ENCODE peak calls at places on chromosomes 7 and 10, in five cellular contexts. F is brain microvascular endothelial cell, C is kidney epithelial cell, D is endodermal cell, G is astrocyte. I is an unnamed sample.

GRCh38 chr10:5266804-5267203 is 70.2 kb downstream of the AKR1C4 start:
- DNase-seq in F (no peak), C (no peak), D (no peak), G (no peak), I (no peak)

GRCh38 chr10:70459061-70459770 is 17.7 kb upstream of the NODAL start:
- DNase-seq in F (no peak), C (no peak), D (peak; percentile 81), G (no peak), I (no peak)

GRCh38 chr7:151046603-151047573 is 1.4 kb upstream of the ASIC3 start:
- DNase-seq in F (no peak), C (no peak), D (no peak), G (peak; percentile 57), I (no peak)

GRCh38 chr7:1733908-1734252 is 63.8 kb downstream of the ELFN1 start:
- DNase-seq in F (no peak), C (no peak), D (no peak), G (no peak), I (no peak)

GRCh38 chr10:3805791-3806381 is 20.9 kb upstream of the KLF6 start:
- DNase-seq in F (peak; percentile 89), C (no peak), D (peak; percentile 91), G (peak; percentile 83), I (no peak)

GRCh38 chr10:80163741-80164341 is 31.3 kb downstream of the PLAC9 start:
- DNase-seq in F (no peak), C (no peak), D (no peak), G (peak; percentile 76), I (no peak)

GRCh38 chr7:104469135-104469820 is 140.9 kb downstream of the LHFPL3 start:
- DNase-seq in F (no peak), C (no peak), D (no peak), G (no peak), I (no peak)

GRCh38 chr7:7176421-7177043 is 5.8 kb upstream of the C1GALT1 start:
- DNase-seq in F (peak; percentile 81), C (peak; percentile 90), D (no peak), G (peak; percentile 88), I (no peak)

GRCh38 chr7:81211204-81211603 is 292.4 kb upstream of the SEMA3C start:
- DNase-seq in F (no peak), C (no peak), D (no peak), G (no peak), I (no peak)

GRCh38 chr10:120969219-120969645 is 118.1 kb downstream of the WDR11 start:
- DNase-seq in F (no peak), C (peak; percentile 38), D (no peak), G (peak; percentile 16), I (no peak)

GRCh38 chr7:129535896-129536295 is 33.6 kb downstream of the SMKR1 start:
- DNase-seq in F (no peak), C (no peak), D (no peak), G (no peak), I (no peak)

GRCh38 chr10:131435232-131435631 is 123.7 kb upstream of the TCERG1L start:
- DNase-seq in F (no peak), C (no peak), D (no peak), G (no peak), I (no peak)

GRCh38 chr10:76459016-76459415 is 1027.6 kb downstream of the LRMDA start:
- DNase-seq in F (no peak), C (no peak), D (no peak), G (no peak), I (no peak)

GRCh38 chr10:5555031-5555510 is 30.3 kb downstream of the CALML3 start:
- DNase-seq in F (no peak), C (no peak), D (peak; percentile 35), G (no peak), I (no peak)

GRCh38 chr7:3194501-3195141 is 106.4 kb upstream of the SDK1 start:
- DNase-seq in F (peak; percentile 97), C (peak; percentile 99), D (peak; percentile 90), G (peak; percentile 96), I (no peak)

GRCh38 chr10:124738441-124738840 is 5.7 kb downstream of the FAM53B start:
- DNase-seq in F (no peak), C (no peak), D (peak; percentile 41), G (no peak), I (no peak)

GRCh38 chr10:3524086-3524960 is 260.7 kb downstream of the KLF6 start:
- DNase-seq in F (no peak), C (no peak), D (no peak), G (no peak), I (no peak)

GRCh38 chr10:112235141-112235540 is 48.1 kb upstream of the TECTB start:
- DNase-seq in F (no peak), C (no peak), D (no peak), G (no peak), I (no peak)

GRCh38 chr7:50379082-50379481 is 71.1 kb downstream of the FIGNL1 start:
- DNase-seq in F (no peak), C (no peak), D (peak; percentile 89), G (no peak), I (no peak)

GRCh38 chr10:49784631-49785030 is 22.5 kb upstream of the OGDHL start:
- DNase-seq in F (no peak), C (no peak), D (no peak), G (no peak), I (no peak)

GRCh38 chr10:97572214-97572989 is at the start of gene ANKRD2:
- DNase-seq in F (peak; percentile 53), C (no peak), D (peak; percentile 95), G (peak; percentile 49), I (no peak)

GRCh38 chr10:98425511-98426352 is 10.8 kb upstream of the PYROXD2 start:
- DNase-seq in F (peak; percentile 26), C (no peak), D (peak; percentile 91), G (no peak), I (no peak)

GRCh38 chr7:92135100-92135429 is 788 bp upstream of the CYP51A1 start:
- DNase-seq in F (peak; percentile 10), C (no peak), D (no peak), G (peak; percentile 25), I (no peak)

GRCh38 chr7:55094122-55094690 is 75.4 kb downstream of the EGFR start:
- DNase-seq in F (no peak), C (no peak), D (no peak), G (no peak), I (no peak)

GRCh38 chr10:108000365-108000764 is 835.9 kb upstream of the SORCS1 start:
- DNase-seq in F (no peak), C (no peak), D (no peak), G (no peak), I (no peak)

GRCh38 chr7:1721047-1721687 is 51.1 kb downstream of the ELFN1 start:
- DNase-seq in F (no peak), C (peak; percentile 9), D (no peak), G (peak; percentile 9), I (no peak)

GRCh38 chr10:44640429-44640828 is 255.5 kb upstream of the CXCL12 start:
- DNase-seq in F (no peak), C (no peak), D (no peak), G (no peak), I (no peak)

GRCh38 chr10:121994429-121994881 is 5.5 kb downstream of the TACC2 start:
- DNase-seq in F (no peak), C (no peak), D (peak; percentile 79), G (no peak), I (no peak)

GRCh38 chr7:14376711-14377110 is 387.2 kb upstream of the ETV1 start:
- DNase-seq in F (no peak), C (no peak), D (no peak), G (no peak), I (no peak)

GRCh38 chr10:46526682-46527038 is 29.8 kb downstream of the GPRIN2 start:
- DNase-seq in F (no peak), C (no peak), D (peak; percentile 66), G (no peak), I (no peak)

GRCh38 chr10:120283093-120283492 is 173.9 kb upstream of the PLPP4 start:
- DNase-seq in F (no peak), C (no peak), D (no peak), G (no peak), I (no peak)

GRCh38 chr7:13159467-13160184 is 472.2 kb downstream of the ARL4A start:
- DNase-seq in F (no peak), C (no peak), D (no peak), G (no peak), I (no peak)

GRCh38 chr10:34504534-34504933 is 310.6 kb downstream of the PARD3 start:
- DNase-seq in F (peak; percentile 53), C (peak; percentile 48), D (peak; percentile 72), G (peak; percentile 74), I (no peak)

GRCh38 chr7:24328050-24328449 is 44.1 kb downstream of the NPY start:
- DNase-seq in F (no peak), C (no peak), D (no peak), G (no peak), I (no peak)

GRCh38 chr10:115604627-115605026 is 511.5 kb downstream of the ATRNL1 start:
- DNase-seq in F (no peak), C (no peak), D (no peak), G (no peak), I (no peak)

GRCh38 chr7:155363146-155363539 is 65.5 kb downstream of the INSIG1 start:
- DNase-seq in F (no peak), C (no peak), D (no peak), G (no peak), I (no peak)
- H3K27me3 ChIP-seq in F (peaks cover 40% of the 10 kb centered on the region), C (peaks cover 16% of the 10 kb centered on the region), D (peaks cover 64% of the 10 kb centered on the region), G (peaks cover 12% of the 10 kb centered on the region), I (no peaks in the 10 kb centered on the region)

GRCh38 chr10:71923138-71923692 is 41.0 kb upstream of the CHST3 start:
- DNase-seq in F (no peak), C (no peak), D (peak; percentile 67), G (no peak), I (no peak)
- H3K27me3 ChIP-seq in F (no peaks in the 10 kb centered on the region), C (no peaks in the 10 kb centered on the region), D (no peaks in the 10 kb centered on the region), G (peaks cover 4% of the 10 kb centered on the region), I (no peaks in the 10 kb centered on the region)

GRCh38 chr7:485188-486081 is 34.2 kb downstream of the PDGFA start:
- DNase-seq in F (no peak), C (no peak), D (no peak), G (no peak), I (no peak)
- H3K27me3 ChIP-seq in F (peaks cover 4% of the 10 kb centered on the region), C (peaks cover 33% of the 10 kb centered on the region), D (no peaks in the 10 kb centered on the region), G (peaks cover 28% of the 10 kb centered on the region), I (no peaks in the 10 kb centered on the region)

DNA sequence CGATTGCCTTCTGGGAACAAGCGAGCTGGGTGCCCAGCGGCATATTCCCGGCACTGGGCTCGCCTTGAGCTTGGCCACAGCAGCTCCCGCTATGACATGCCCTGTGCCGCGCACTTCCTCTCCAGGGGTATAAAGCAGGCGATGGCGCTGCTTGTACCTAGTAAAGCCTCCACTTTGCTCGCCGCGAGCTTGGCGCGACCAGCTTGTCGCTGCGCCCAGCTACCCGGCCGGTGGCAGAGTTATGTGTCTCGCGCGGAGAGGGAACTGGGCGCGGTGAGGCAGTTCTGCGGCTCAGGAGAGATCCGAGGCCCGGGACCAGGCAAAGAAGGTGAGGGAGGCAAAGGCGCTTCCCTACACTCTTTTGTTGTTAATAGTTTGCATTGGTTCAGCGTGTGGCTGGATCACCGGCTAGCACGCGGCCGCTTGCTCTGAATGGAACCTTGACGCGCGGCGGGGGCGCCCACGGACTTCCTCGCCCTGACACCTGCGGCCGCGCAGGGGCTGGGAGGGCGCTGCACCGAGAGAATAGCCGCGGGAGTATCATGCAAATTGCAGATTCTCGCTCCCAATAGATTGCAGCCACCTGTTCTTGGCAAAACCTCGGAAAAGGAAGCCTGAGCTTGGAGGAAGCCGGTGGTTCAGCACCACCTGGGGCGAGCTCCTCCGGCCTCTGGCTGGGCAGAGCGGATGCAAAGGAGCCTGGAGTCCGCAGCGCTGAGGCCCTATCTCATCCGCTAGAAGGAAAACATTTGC is 3.0 kb upstream of the BUB3 start:
- DNase-seq in F (no peak), C (no peak), D (peak; percentile 86), G (no peak), I (no peak)
- H3K27me3 ChIP-seq in F (peaks cover 61% of the 10 kb centered on the region), C (peaks cover 64% of the 10 kb centered on the region), D (peaks cover 75% of the 10 kb centered on the region), G (peaks cover 69% of the 10 kb centered on the region), I (peaks cover 26% of the 10 kb centered on the region)

I was measured in esophagus squamous epithelium.